ENCODE peak calls at places on chromosomes 4 and X, in eight cellular contexts. D, X, R, B, Q, A, M and W are unnamed samples.

GRCh38 chr4:120079839-120080520 is 13.3 kb upstream of the MAD2L1 start:
- DNase-seq in D (no peak), X (no peak), R (no peak), B (no peak), Q (no peak), A (no peak), M (no peak), W (no peak)

GRCh38 chrX:9847071-9847470 is 60.8 kb downstream of the SHROOM2 start:
- DNase-seq in D (no peak), X (peak; percentile 3), R (no peak), B (no peak), Q (no peak), A (no peak), M (no peak), W (no peak)

GRCh38 chrX:118226060-118226428 is 109.4 kb upstream of the KLHL13 start:
- DNase-seq in D (no peak), X (peak; percentile 45), R (no peak), B (no peak), Q (no peak), A (no peak), M (no peak), W (no peak)

GRCh38 chrX:110409925-110410324 is 51.3 kb downstream of the RTL9 start:
- DNase-seq in D (no peak), X (peak; percentile 82), R (no peak), B (no peak), Q (no peak), A (no peak), M (no peak), W (peak; percentile 46)

GRCh38 chr4:150078041-150078995 is at the start of gene DCLK2:
- DNase-seq in D (peak; percentile 90), X (no peak), R (peak; percentile 76), B (peak; percentile 88), Q (no peak), A (no peak), M (no peak), W (peak; percentile 11)

GRCh38 chr4:165079476-165079875 is 25.8 kb downstream of the TRIM75 start:
- DNase-seq in D (no peak), X (peak; percentile 68), R (no peak), B (peak; percentile 25), Q (no peak), A (no peak), M (no peak), W (no peak)

GRCh38 chr4:148574066-148574465 is 131.9 kb upstream of the NR3C2 start:
- DNase-seq in D (no peak), X (no peak), R (no peak), B (no peak), Q (no peak), A (no peak), M (no peak), W (no peak)

GRCh38 chr4:20529681-20530080 is 170.6 kb upstream of the PACRGL start:
- DNase-seq in D (no peak), X (no peak), R (no peak), B (no peak), Q (no peak), A (no peak), M (no peak), W (no peak)

GRCh38 chr4:128844931-128845330 is 35.4 kb downstream of the JADE1 start:
- DNase-seq in D (no peak), X (no peak), R (no peak), B (peak; percentile 66), Q (no peak), A (no peak), M (no peak), W (no peak)

GRCh38 chr4:114867291-114867690 is 246.1 kb downstream of the NDST4 start:
- DNase-seq in D (no peak), X (no peak), R (no peak), B (no peak), Q (peak; percentile 5), A (no peak), M (no peak), W (no peak)

GRCh38 chr4:17273047-17273446 is 238.8 kb downstream of the QDPR start:
- DNase-seq in D (no peak), X (no peak), R (no peak), B (no peak), Q (no peak), A (no peak), M (no peak), W (no peak)